ENCODE peak calls at places on chromosomes 1 and 21, in ten cellular contexts. One of them, this sample, is unnamed.

GRCh38 chr21:15309022-15309590 is 244.3 kb upstream of the NRIP1 start:
- DNase-seq in ELR: no peak
- DNase-seq in fibroblast of lung: peak; percentile 18
- DNase-seq in T-helper 17 cell: no peak
- DNase-seq in H9: no peak
- DNase-seq in fibroblast of pulmonary artery: no peak
- DNase-seq in cardiac fibroblast: no peak
- DNase-seq in mesendoderm: no peak
- DNase-seq in stimulated activated CD8-positive, alpha-beta memory T cell treated with anti-CD3 and anti-CD28 coated beads, Interleukin-4, amount 100 ng/mL, for 24 hours: no peak
- DNase-seq in ELF-1: no peak
- DNase-seq in this sample: no peak

GRCh38 chr1:172343246-172344099 is 77.0 kb upstream of the C1orf105 start:
- DNase-seq in cardiac fibroblast: peak; percentile 93
- DNase-seq in stimulated activated CD8-positive, alpha-beta memory T cell treated with anti-CD3 and anti-CD28 coated beads, Interleukin-4, amount 100 ng/mL, for 24 hours: no peak
- DNase-seq in fibroblast of pulmonary artery: peak; percentile 86
- DNase-seq in ELF-1: no peak
- DNase-seq in H9: no peak
- DNase-seq in fibroblast of lung: peak; percentile 85
- DNase-seq in T-helper 17 cell: no peak
- DNase-seq in ELR: peak; percentile 91
- DNase-seq in mesendoderm: no peak
- DNase-seq in this sample: no peak

GRCh38 chr1:11823366-11824137 is 17.6 kb downstream of the CLCN6 start:
- DNase-seq in cardiac fibroblast: no peak
- DNase-seq in ELF-1: no peak
- DNase-seq in H9: no peak
- DNase-seq in ELR: no peak
- DNase-seq in mesendoderm: no peak
- DNase-seq in stimulated activated CD8-positive, alpha-beta memory T cell treated with anti-CD3 and anti-CD28 coated beads, Interleukin-4, amount 100 ng/mL, for 24 hours: no peak
- DNase-seq in fibroblast of pulmonary artery: no peak
- DNase-seq in fibroblast of lung: no peak
- DNase-seq in T-helper 17 cell: no peak
- DNase-seq in this sample: no peak

GRCh38 chr1:172613294-172613693 is 45.6 kb upstream of the FASLG start:
- DNase-seq in ELF-1: no peak
- DNase-seq in stimulated activated CD8-positive, alpha-beta memory T cell treated with anti-CD3 and anti-CD28 coated beads, Interleukin-4, amount 100 ng/mL, for 24 hours: no peak
- DNase-seq in cardiac fibroblast: peak; percentile 58
- DNase-seq in fibroblast of lung: no peak
- DNase-seq in mesendoderm: no peak
- DNase-seq in H9: no peak
- DNase-seq in T-helper 17 cell: no peak
- DNase-seq in ELR: peak; percentile 46
- DNase-seq in fibroblast of pulmonary artery: peak; percentile 28
- DNase-seq in this sample: no peak

GRCh38 chr21:28754862-28755261 is 237.8 kb downstream of the LTN1 start:
- DNase-seq in mesendoderm: no peak
- DNase-seq in ELF-1: no peak
- DNase-seq in T-helper 17 cell: no peak
- DNase-seq in stimulated activated CD8-positive, alpha-beta memory T cell treated with anti-CD3 and anti-CD28 coated beads, Interleukin-4, amount 100 ng/mL, for 24 hours: no peak
- DNase-seq in cardiac fibroblast: no peak
- DNase-seq in fibroblast of lung: no peak
- DNase-seq in ELR: no peak
- DNase-seq in H9: no peak
- DNase-seq in fibroblast of pulmonary artery: no peak
- DNase-seq in this sample: no peak

GRCh38 chr21:41778974-41779600 is 12.2 kb upstream of the RIPK4 start:
- DNase-seq in fibroblast of pulmonary artery: no peak
- DNase-seq in T-helper 17 cell: no peak
- DNase-seq in fibroblast of lung: no peak
- DNase-seq in cardiac fibroblast: no peak
- DNase-seq in ELR: no peak
- DNase-seq in H9: peak; percentile 75
- DNase-seq in ELF-1: peak; percentile 85
- DNase-seq in mesendoderm: peak; percentile 72
- DNase-seq in stimulated activated CD8-positive, alpha-beta memory T cell treated with anti-CD3 and anti-CD28 coated beads, Interleukin-4, amount 100 ng/mL, for 24 hours: no peak
- DNase-seq in this sample: no peak

GRCh38 chr1:6795661-6796060 is 10.4 kb downstream of the CAMTA1 start:
- DNase-seq in fibroblast of pulmonary artery: peak; percentile 88
- DNase-seq in mesendoderm: peak; percentile 53
- DNase-seq in ELR: peak; percentile 27
- DNase-seq in cardiac fibroblast: peak; percentile 80
- DNase-seq in ELF-1: no peak
- DNase-seq in stimulated activated CD8-positive, alpha-beta memory T cell treated with anti-CD3 and anti-CD28 coated beads, Interleukin-4, amount 100 ng/mL, for 24 hours: no peak
- DNase-seq in fibroblast of lung: peak; percentile 89
- DNase-seq in T-helper 17 cell: no peak
- DNase-seq in H9: no peak
- DNase-seq in this sample: no peak

GRCh38 chr1:59057211-59057694 is 239.6 kb upstream of the FGGY start:
- DNase-seq in T-helper 17 cell: no peak
- DNase-seq in ELR: peak; percentile 60
- DNase-seq in mesendoderm: peak; percentile 88
- DNase-seq in stimulated activated CD8-positive, alpha-beta memory T cell treated with anti-CD3 and anti-CD28 coated beads, Interleukin-4, amount 100 ng/mL, for 24 hours: no peak
- DNase-seq in fibroblast of lung: peak; percentile 98
- DNase-seq in ELF-1: peak; percentile 85
- DNase-seq in cardiac fibroblast: peak; percentile 98
- DNase-seq in H9: no peak
- DNase-seq in fibroblast of pulmonary artery: peak; percentile 99
- DNase-seq in this sample: no peak

GRCh38 chr1:88983791-88984552 is 8.5 kb downstream of the KYAT3 start:
- DNase-seq in cardiac fibroblast: peak; percentile 81
- DNase-seq in fibroblast of lung: peak; percentile 78
- DNase-seq in ELR: peak; percentile 77
- DNase-seq in H9: no peak
- DNase-seq in fibroblast of pulmonary artery: peak; percentile 77
- DNase-seq in mesendoderm: peak; percentile 68
- DNase-seq in T-helper 17 cell: no peak
- DNase-seq in stimulated activated CD8-positive, alpha-beta memory T cell treated with anti-CD3 and anti-CD28 coated beads, Interleukin-4, amount 100 ng/mL, for 24 hours: no peak
- DNase-seq in ELF-1: peak; percentile 36
- DNase-seq in this sample: no peak

GRCh38 chr1:235297579-235297978 is 30.4 kb downstream of the ARID4B start:
- DNase-seq in ELF-1: no peak
- DNase-seq in H9: no peak
- DNase-seq in mesendoderm: no peak
- DNase-seq in T-helper 17 cell: no peak
- DNase-seq in fibroblast of pulmonary artery: peak; percentile 59
- DNase-seq in stimulated activated CD8-positive, alpha-beta memory T cell treated with anti-CD3 and anti-CD28 coated beads, Interleukin-4, amount 100 ng/mL, for 24 hours: no peak
- DNase-seq in ELR: peak; percentile 45
- DNase-seq in cardiac fibroblast: peak; percentile 58
- DNase-seq in fibroblast of lung: no peak
- DNase-seq in this sample: no peak

GRCh38 chr1:211742889-211743529 is 67.6 kb upstream of the NEK2 start:
- DNase-seq in ELR: no peak
- DNase-seq in cardiac fibroblast: no peak
- DNase-seq in mesendoderm: no peak
- DNase-seq in stimulated activated CD8-positive, alpha-beta memory T cell treated with anti-CD3 and anti-CD28 coated beads, Interleukin-4, amount 100 ng/mL, for 24 hours: no peak
- DNase-seq in T-helper 17 cell: no peak
- DNase-seq in ELF-1: no peak
- DNase-seq in fibroblast of lung: no peak
- DNase-seq in H9: no peak
- DNase-seq in fibroblast of pulmonary artery: no peak
- DNase-seq in this sample: no peak

GRCh38 chr1:44025816-44026215 is 5.4 kb downstream of the SLC6A9 start:
- DNase-seq in mesendoderm: no peak
- DNase-seq in fibroblast of pulmonary artery: no peak
- DNase-seq in ELF-1: no peak
- DNase-seq in H9: peak; percentile 68
- DNase-seq in fibroblast of lung: no peak
- DNase-seq in cardiac fibroblast: no peak
- DNase-seq in stimulated activated CD8-positive, alpha-beta memory T cell treated with anti-CD3 and anti-CD28 coated beads, Interleukin-4, amount 100 ng/mL, for 24 hours: no peak
- DNase-seq in T-helper 17 cell: no peak
- DNase-seq in ELR: no peak
- DNase-seq in this sample: no peak

GRCh38 chr1:215114154-215114933 is 31.8 kb downstream of the KCNK2 start:
- DNase-seq in cardiac fibroblast: peak; percentile 88
- DNase-seq in stimulated activated CD8-positive, alpha-beta memory T cell treated with anti-CD3 and anti-CD28 coated beads, Interleukin-4, amount 100 ng/mL, for 24 hours: no peak
- DNase-seq in fibroblast of pulmonary artery: peak; percentile 60
- DNase-seq in T-helper 17 cell: no peak
- DNase-seq in ELR: peak; percentile 83
- DNase-seq in H9: no peak
- DNase-seq in mesendoderm: no peak
- DNase-seq in ELF-1: no peak
- DNase-seq in fibroblast of lung: peak; percentile 93
- DNase-seq in this sample: no peak

GRCh38 chr1:167502719-167503452 is 15.4 kb downstream of the CD247 start:
- DNase-seq in mesendoderm: peak; percentile 80
- DNase-seq in T-helper 17 cell: no peak
- DNase-seq in fibroblast of lung: no peak
- DNase-seq in fibroblast of pulmonary artery: no peak
- DNase-seq in ELF-1: peak; percentile 67
- DNase-seq in stimulated activated CD8-positive, alpha-beta memory T cell treated with anti-CD3 and anti-CD28 coated beads, Interleukin-4, amount 100 ng/mL, for 24 hours: no peak
- DNase-seq in cardiac fibroblast: no peak
- DNase-seq in H9: peak; percentile 55
- DNase-seq in ELR: no peak
- DNase-seq in this sample: no peak

GRCh38 chr1:7127322-7128050 is 342.2 kb downstream of the CAMTA1 start:
- DNase-seq in mesendoderm: no peak
- DNase-seq in ELR: no peak
- DNase-seq in H9: no peak
- DNase-seq in fibroblast of lung: peak; percentile 10
- DNase-seq in fibroblast of pulmonary artery: no peak
- DNase-seq in T-helper 17 cell: no peak
- DNase-seq in stimulated activated CD8-positive, alpha-beta memory T cell treated with anti-CD3 and anti-CD28 coated beads, Interleukin-4, amount 100 ng/mL, for 24 hours: no peak
- DNase-seq in cardiac fibroblast: no peak
- DNase-seq in ELF-1: no peak
- DNase-seq in this sample: no peak

GRCh38 chr1:44212355-44213221 is 683 bp upstream of the DMAP1 start:
- DNase-seq in mesendoderm: no peak
- DNase-seq in ELF-1: no peak
- DNase-seq in stimulated activated CD8-positive, alpha-beta memory T cell treated with anti-CD3 and anti-CD28 coated beads, Interleukin-4, amount 100 ng/mL, for 24 hours: no peak
- DNase-seq in ELR: no peak
- DNase-seq in H9: no peak
- DNase-seq in fibroblast of lung: no peak
- DNase-seq in cardiac fibroblast: no peak
- DNase-seq in fibroblast of pulmonary artery: no peak
- DNase-seq in T-helper 17 cell: peak; percentile 30
- DNase-seq in this sample: no peak

This sample was measured in CD4-positive, alpha-beta T cell.